ENCODE peak calls at places on chromosomes 6 and 20, in nine cellular contexts. F, Q, I, N, P, G, A, L and U are unnamed samples.

GRCh38 chr6:128209771-128210170 is 308.9 kb upstream of the THEMIS start:
- DNase-seq in F (no peak), Q (no peak), I (no peak), N (peak), P (no peak), G (peak), A (no peak), L (no peak), U (no peak)

GRCh38 chr6:168029459-168030217 is 32.2 kb downstream of the KIF25 start:
- DNase-seq in F (no peak), Q (no peak), I (no peak), N (no peak), P (no peak), G (no peak), A (no peak), L (no peak), U (no peak)

GRCh38 chr20:24670341-24670821 is 201.0 kb downstream of the SYNDIG1 start:
- DNase-seq in F (no peak), Q (no peak), I (no peak), N (no peak), P (no peak), G (no peak), A (no peak), L (no peak), U (no peak)

GRCh38 chr6:75334266-75335040 is 49.9 kb upstream of the TMEM30A start:
- DNase-seq in F (no peak), Q (no peak), I (no peak), N (no peak), P (no peak), G (peak), A (no peak), L (no peak), U (no peak)

GRCh38 chr6:44056392-44057237 is 70.6 kb downstream of the MRPL14 start:
- DNase-seq in F (no peak), Q (no peak), I (peak), N (no peak), P (no peak), G (no peak), A (no peak), L (no peak), U (no peak)

GRCh38 chr20:49786671-49787370 is 25.8 kb upstream of the SLC9A8 start:
- DNase-seq in F (no peak), Q (peak), I (no peak), N (peak), P (no peak), G (no peak), A (no peak), L (no peak), U (no peak)

GRCh38 chr6:41271901-41272395 is 14.5 kb downstream of the TREM1 start:
- DNase-seq in F (no peak), Q (no peak), I (peak), N (no peak), P (no peak), G (no peak), A (peak), L (no peak), U (no peak)

GRCh38 chr6:4291453-4292403 is 156.4 kb upstream of the ECI2 start:
- DNase-seq in F (no peak), Q (peak), I (no peak), N (peak), P (no peak), G (no peak), A (no peak), L (no peak), U (no peak)

GRCh38 chr6:86526238-86526637 is 411.1 kb upstream of the HTR1E start:
- DNase-seq in F (no peak), Q (no peak), I (no peak), N (no peak), P (no peak), G (no peak), A (no peak), L (no peak), U (no peak)

GRCh38 chr6:1630771-1631217 is 21.1 kb downstream of the FOXC1 start:
- DNase-seq in F (no peak), Q (no peak), I (no peak), N (no peak), P (no peak), G (no peak), A (no peak), L (no peak), U (no peak)

GRCh38 chr6:151512481-151512880 is 18.7 kb downstream of the CCDC170 start:
- DNase-seq in F (no peak), Q (no peak), I (no peak), N (no peak), P (peak), G (no peak), A (no peak), L (no peak), U (no peak)

GRCh38 chr20:622161-622560 is 12.1 kb upstream of the TCF15 start:
- DNase-seq in F (no peak), Q (no peak), I (no peak), N (no peak), P (no peak), G (no peak), A (no peak), L (no peak), U (no peak)

GRCh38 chr6:10138917-10139316 is 276.0 kb downstream of the TFAP2A start:
- DNase-seq in F (no peak), Q (no peak), I (no peak), N (no peak), P (no peak), G (no peak), A (no peak), L (no peak), U (no peak)

GRCh38 chr20:62304331-62305148 is 1.7 kb downstream of the ADRM1 start:
- DNase-seq in F (no peak), Q (no peak), I (no peak), N (no peak), P (no peak), G (no peak), A (no peak), L (no peak), U (no peak)

GRCh38 chr6:43496370-43497128 is 13.6 kb downstream of the LRRC73 start:
- DNase-seq in F (no peak), Q (peak), I (no peak), N (peak), P (no peak), G (peak), A (no peak), L (no peak), U (no peak)

GRCh38 chr20:47940101-47940813 is 155.0 kb upstream of the SULF2 start:
- DNase-seq in F (no peak), Q (no peak), I (no peak), N (no peak), P (no peak), G (no peak), A (no peak), L (no peak), U (no peak)

GRCh38 chr20:9627219-9627618 is 112.8 kb downstream of the LAMP5 start:
- DNase-seq in F (no peak), Q (no peak), I (no peak), N (no peak), P (no peak), G (no peak), A (no peak), L (no peak), U (no peak)